ENCODE peak calls at places on chromosomes 4 and X, in nine cellular contexts. L, T, S, I, Q, E, G, O and A are unnamed samples.
A peak's percentile ranks its signal among the peaks of the same experiment; 100 is the strongest.

GRCh38 chrX:118988913-118989312 is 14.5 kb downstream of the LONRF3 start:
- DNase-seq in T (no peak), S (no peak), Q (no peak), I (no peak), E (no peak), O (no peak), L (no peak), G (no peak), A (no peak)

GRCh38 chrX:13376857-13377441 is 57.1 kb upstream of the ATXN3L start:
- DNase-seq in I (peak; percentile 92), T (no peak), L (no peak), O (peak; percentile 42), Q (peak; percentile 64), G (no peak), E (peak; percentile 97), S (peak; percentile 79), A (no peak)

GRCh38 chr4:185317880-185318279 is 77.8 kb downstream of the LRP2BP start:
- DNase-seq in Q (no peak), E (no peak), L (no peak), I (no peak), O (no peak), T (no peak), S (no peak), G (no peak), A (no peak)

GRCh38 chr4:1240721-1241465 is 8.0 kb downstream of the CTBP1 start:
- DNase-seq in O (peak; percentile 12), T (peak; percentile 31), S (no peak), Q (no peak), L (peak; percentile 42), I (no peak), E (no peak), G (no peak), A (peak; percentile 30)

GRCh38 chr4:7384929-7385890 is 49.5 kb downstream of the PSAPL1 start:
- DNase-seq in T (no peak), I (no peak), G (no peak), L (no peak), S (no peak), O (no peak), E (no peak), Q (no peak), A (peak; percentile 17)

GRCh38 chr4:8005814-8006215 is 66.2 kb upstream of the AFAP1 start:
- DNase-seq in I (peak; percentile 62), S (no peak), Q (no peak), O (no peak), L (no peak), T (no peak), E (no peak), G (no peak), A (no peak)

GRCh38 chr4:185710487-185710995 is 101.5 kb downstream of the SORBS2 start:
- DNase-seq in L (no peak), I (no peak), G (no peak), O (no peak), Q (no peak), E (no peak), T (no peak), S (no peak), A (peak; percentile 66)

GRCh38 chrX:141320801-141321200 is 78.5 kb upstream of the SPANXC start:
- DNase-seq in L (no peak), E (no peak), Q (no peak), O (no peak), G (no peak), S (peak; percentile 27), T (no peak), I (no peak), A (no peak)

GRCh38 chr4:71141125-71141524 is 147.7 kb downstream of the DCK start:
- DNase-seq in T (no peak), Q (peak; percentile 39), G (no peak), L (no peak), E (no peak), S (no peak), I (no peak), O (no peak), A (no peak)

GRCh38 chrX:19350831-19351447 is 7.2 kb downstream of the PDHA1 start:
- DNase-seq in I (no peak), G (no peak), E (no peak), T (no peak), L (no peak), Q (peak; percentile 85), S (no peak), O (no peak), A (no peak)

GRCh38 chr4:38242822-38243384 is 282.7 kb downstream of the PTTG2 start:
- DNase-seq in E (no peak), S (no peak), O (no peak), L (no peak), Q (no peak), T (no peak), G (no peak), I (no peak), A (no peak)

GRCh38 chr4:132065940-132066495 is 1083.1 kb upstream of the PCDH10 start:
- DNase-seq in T (no peak), E (no peak), S (peak; percentile 0), G (no peak), I (no peak), Q (no peak), L (no peak), O (no peak), A (no peak)

GRCh38 chr4:945274-946102 is 13.2 kb downstream of the TMEM175 start:
- DNase-seq in S (no peak), O (no peak), I (no peak), G (no peak), L (peak; percentile 33), T (no peak), Q (no peak), E (no peak), A (no peak)

GRCh38 chr4:152536545-152537182 is 772 bp upstream of the FBXW7 start:
- DNase-seq in T (no peak), Q (peak; percentile 61), I (no peak), L (peak; percentile 83), O (peak; percentile 27), S (peak; percentile 63), E (peak; percentile 47), G (no peak), A (no peak)

GRCh38 chr4:158644755-158645154 is 26.9 kb downstream of the C4orf46 start:
- DNase-seq in O (no peak), Q (no peak), G (no peak), T (no peak), E (no peak), L (no peak), I (no peak), S (no peak), A (no peak)

GRCh38 chrX:97531824-97532223 is 648.1 kb downstream of the RPA4 start:
- DNase-seq in G (no peak), Q (no peak), T (no peak), I (no peak), L (no peak), S (no peak), E (no peak), O (no peak), A (no peak)

GRCh38 chr4:69617083-69617694 is 22.3 kb downstream of the UGT2A2 start:
- DNase-seq in L (no peak), Q (peak; percentile 13), E (peak; percentile 40), I (no peak), G (no peak), S (peak; percentile 1), O (no peak), T (no peak), A (no peak)

GRCh38 chr4:152534541-152535231 is 1.2 kb downstream of the FBXW7 start:
- DNase-seq in L (peak; percentile 71), E (peak; percentile 31), T (peak; percentile 71), Q (peak; percentile 49), O (no peak), I (no peak), G (peak; percentile 22), S (peak; percentile 40), A (peak; percentile 87)

GRCh38 chr4:176238157-176238608 is 30.8 kb downstream of the ASB5 start:
- DNase-seq in I (peak; percentile 14), T (no peak), O (no peak), L (no peak), S (peak; percentile 60), Q (no peak), G (no peak), E (peak; percentile 90), A (no peak)

GRCh38 chr4:139957108-139957464 is 196.9 kb downstream of the MAML3 start:
- DNase-seq in I (no peak), T (no peak), E (no peak), S (no peak), O (no peak), Q (no peak), L (no peak), G (no peak), A (no peak)

GRCh38 chr4:185534850-185535761 is at the start of gene PDLIM3:
- DNase-seq in L (no peak), E (peak; percentile 81), O (peak; percentile 73), I (peak; percentile 42), G (peak; percentile 74), S (peak; percentile 32), Q (no peak), T (peak; percentile 30), A (peak; percentile 80)

GRCh38 chr4:173524218-173525117 is 5.6 kb downstream of the HAND2 start:
- DNase-seq in S (no peak), Q (no peak), G (no peak), I (no peak), O (no peak), E (peak; percentile 15), L (no peak), T (no peak), A (no peak)

GRCh38 chr4:46329118-46329976 is 60.6 kb downstream of the GABRA2 start:
- DNase-seq in L (no peak), I (peak; percentile 64), G (peak; percentile 5), S (no peak), E (peak; percentile 75), O (no peak), T (no peak), Q (peak; percentile 32), A (no peak)

GRCh38 chrX:153932220-153932915 is 2.5 kb downstream of the NAA10 start:
- DNase-seq in Q (no peak), I (no peak), E (no peak), O (no peak), G (no peak), S (no peak), L (no peak), T (no peak), A (no peak)

GRCh38 chr4:28179126-28179525 is 1318.5 kb downstream of the STIM2 start:
- DNase-seq in L (no peak), O (no peak), G (no peak), Q (no peak), I (no peak), T (no peak), S (no peak), E (no peak), A (no peak)

GRCh38 chrX:85516131-85516530 is 136.7 kb upstream of the POF1B start:
- DNase-seq in T (no peak), Q (no peak), G (no peak), L (no peak), I (no peak), E (no peak), O (no peak), S (no peak), A (no peak)

GRCh38 chrX:39115166-39115565 is 313.9 kb downstream of the MID1IP1 start:
- DNase-seq in Q (no peak), G (no peak), I (no peak), E (no peak), O (no peak), L (no peak), T (no peak), S (no peak), A (no peak)

GRCh38 chrX:22389544-22390243 is 117.0 kb downstream of the CBLL2 start:
- DNase-seq in Q (no peak), T (no peak), E (peak; percentile 53), G (no peak), S (peak; percentile 72), L (no peak), I (no peak), O (peak; percentile 34), A (no peak)

GRCh38 chrX:3549442-3549875 is 164.0 kb downstream of the PRKX start:
- DNase-seq in I (peak; percentile 72), S (peak; percentile 36), O (no peak), G (no peak), L (no peak), T (no peak), Q (peak; percentile 46), E (peak; percentile 39), A (no peak)

GRCh38 chrX:16511776-16512400 is 138.1 kb upstream of the S100G start:
- DNase-seq in T (no peak), E (peak; percentile 45), G (no peak), O (no peak), I (no peak), Q (no peak), S (no peak), L (no peak), A (no peak)

GRCh38 chr4:75844151-75844662 is 58.0 kb downstream of the PPEF2 start:
- DNase-seq in I (no peak), T (no peak), L (no peak), Q (no peak), E (peak; percentile 96), G (no peak), S (peak; percentile 96), O (peak; percentile 24), A (no peak)